ENCODE peak calls at places on chromosomes 7 and 10, in four cellular contexts. One of them, this sample, is unnamed. For H3K4me1, the result is how much of the 10 kb centered on the place peaks cover.

GRCh38 chr10:71638577-71639411 is 80.8 kb downstream of the C10orf105 start:
- DNase-seq in A549: no peak
- DNase-seq in mammary epithelial cell: no peak
- DNase-seq in esophagus squamous epithelium: no peak
- DNase-seq in this sample: no peak

GRCh38 chr10:47104101-47104707 is 193.0 kb downstream of the PTPN20 start:
- DNase-seq in A549: no peak
- DNase-seq in mammary epithelial cell: no peak
- DNase-seq in esophagus squamous epithelium: no peak
- DNase-seq in this sample: no peak

GRCh38 chr10:128073880-128074279 is 52.3 kb downstream of the MKI67 start:
- DNase-seq in A549: no peak
- DNase-seq in mammary epithelial cell: no peak
- DNase-seq in esophagus squamous epithelium: no peak
- DNase-seq in this sample: no peak

GRCh38 chr7:44213872-44214595 is 13.3 kb downstream of the YKT6 start:
- DNase-seq in A549: peak
- DNase-seq in mammary epithelial cell: peak
- DNase-seq in esophagus squamous epithelium: no peak
- DNase-seq in this sample: no peak

GRCh38 chr10:78566216-78567135 is 502.3 kb upstream of the ZMIZ1 start:
- DNase-seq in A549: no peak
- DNase-seq in mammary epithelial cell: no peak
- DNase-seq in esophagus squamous epithelium: no peak
- DNase-seq in this sample: no peak

GRCh38 chr10:78301891-78302738 is 268.5 kb downstream of the RPS24 start:
- DNase-seq in A549: no peak
- DNase-seq in mammary epithelial cell: no peak
- DNase-seq in esophagus squamous epithelium: no peak
- DNase-seq in this sample: no peak

GRCh38 chr7:2443491-2443890 is 32.7 kb downstream of the GRIFIN start:
- DNase-seq in A549: no peak
- DNase-seq in mammary epithelial cell: no peak
- DNase-seq in esophagus squamous epithelium: no peak
- DNase-seq in this sample: no peak

GRCh38 chr7:51274001-51274400 is 42.6 kb downstream of the COBL start:
- DNase-seq in A549: no peak
- DNase-seq in mammary epithelial cell: no peak
- DNase-seq in esophagus squamous epithelium: no peak
- DNase-seq in this sample: no peak

DNA sequence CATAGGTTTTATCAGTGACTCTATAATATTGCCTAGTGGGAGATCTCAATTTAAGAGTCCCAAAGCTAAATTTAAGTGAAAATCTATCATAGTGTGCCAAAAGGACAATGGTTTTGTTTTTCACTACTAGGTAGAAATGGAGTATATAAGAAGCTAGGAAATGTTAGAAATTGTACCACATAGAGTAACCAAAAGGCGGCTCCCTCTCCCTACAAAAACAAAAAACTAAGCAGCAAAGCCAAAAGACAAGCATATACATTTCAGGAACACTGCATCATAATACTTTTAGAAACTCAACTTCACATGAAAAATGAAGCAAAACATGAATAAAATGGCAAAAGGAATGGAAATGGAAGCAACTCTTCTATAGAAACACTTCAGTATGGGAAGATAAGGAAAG is 271.6 kb downstream of the CACNA2D1 start:
- DNase-seq in A549: no peak
- DNase-seq in mammary epithelial cell: no peak
- DNase-seq in esophagus squamous epithelium: no peak
- DNase-seq in this sample: no peak
- TF ChIP-seq CTCF in A549: peak
- TF ChIP-seq CTCF in mammary epithelial cell: peak
- TF ChIP-seq CTCF in esophagus squamous epithelium: no peak
- TF ChIP-seq CTCF in this sample: no peak

GRCh38 chr7:139455789-139456188 is 27.7 kb downstream of the KLRG2 start:
- DNase-seq in A549: no peak
- DNase-seq in mammary epithelial cell: no peak
- DNase-seq in esophagus squamous epithelium: no peak
- DNase-seq in this sample: no peak

GRCh38 chr7:139456511-139456910 is 27.0 kb downstream of the KLRG2 start:
- DNase-seq in A549: no peak
- DNase-seq in mammary epithelial cell: no peak
- DNase-seq in esophagus squamous epithelium: no peak
- DNase-seq in this sample: no peak

GRCh38 chr7:139452948-139453672 is 30.4 kb downstream of the KLRG2 start:
- DNase-seq in A549: no peak
- DNase-seq in mammary epithelial cell: no peak
- DNase-seq in esophagus squamous epithelium: no peak
- DNase-seq in this sample: no peak

GRCh38 chr7:139453673-139454321 is 29.7 kb downstream of the KLRG2 start:
- DNase-seq in A549: no peak
- DNase-seq in mammary epithelial cell: no peak
- DNase-seq in esophagus squamous epithelium: no peak
- DNase-seq in this sample: no peak

GRCh38 chr7:139457153-139457946 is 26.1 kb downstream of the KLRG2 start:
- DNase-seq in A549: no peak
- DNase-seq in mammary epithelial cell: no peak
- DNase-seq in esophagus squamous epithelium: no peak
- DNase-seq in this sample: no peak
- H3K4me1 ChIP-seq in A549: under half
- H3K4me1 ChIP-seq in mammary epithelial cell: under half
- H3K4me1 ChIP-seq in esophagus squamous epithelium: under half
- H3K4me1 ChIP-seq in this sample: under half

GRCh38 chr7:45921381-45921698 is 268 bp upstream of the IGFBP3 start:
- DNase-seq in A549: no peak
- DNase-seq in mammary epithelial cell: no peak
- DNase-seq in esophagus squamous epithelium: no peak
- DNase-seq in this sample: no peak

GRCh38 chr7:45920543-45921380 is at the start of gene IGFBP3:
- DNase-seq in A549: peak
- DNase-seq in mammary epithelial cell: peak
- DNase-seq in esophagus squamous epithelium: no peak
- DNase-seq in this sample: peak

GRCh38 chr7:45918556-45918955 is 2.5 kb downstream of the IGFBP3 start:
- DNase-seq in A549: no peak
- DNase-seq in mammary epithelial cell: no peak
- DNase-seq in esophagus squamous epithelium: no peak
- DNase-seq in this sample: no peak

GRCh38 chr7:45919231-45919825 is 1.7 kb downstream of the IGFBP3 start:
- DNase-seq in A549: no peak
- DNase-seq in mammary epithelial cell: no peak
- DNase-seq in esophagus squamous epithelium: no peak
- DNase-seq in this sample: no peak

DNA sequence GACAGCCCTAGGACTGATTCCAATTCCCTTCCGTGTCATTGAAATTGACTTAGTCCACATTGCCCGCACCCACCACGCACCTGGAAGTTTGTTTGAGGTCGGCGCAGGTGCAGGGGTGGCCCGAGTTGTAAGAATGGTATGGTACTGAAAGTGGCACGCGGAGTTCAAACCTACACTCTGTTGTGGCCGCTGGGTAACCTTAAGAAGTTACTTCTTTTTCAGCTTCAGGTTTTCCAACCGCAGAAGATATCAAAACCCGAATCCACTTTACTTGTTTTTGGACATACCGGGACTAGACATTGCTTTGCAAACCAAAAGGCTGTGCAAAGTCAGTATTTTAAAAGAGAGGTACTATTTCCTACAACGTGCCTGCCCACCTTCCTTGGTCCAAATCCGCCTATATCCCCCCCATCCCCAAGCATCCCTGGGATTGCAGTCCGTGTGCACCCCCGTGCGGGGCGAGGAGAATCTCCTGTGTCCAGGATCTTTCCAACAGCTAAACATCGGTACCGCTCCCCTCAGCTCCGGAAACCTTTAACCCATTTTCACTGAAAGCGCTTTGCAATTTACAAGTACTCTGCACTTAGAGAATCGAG is 1.0 kb downstream of the IGFBP3 start:
- DNase-seq in A549: no peak
- DNase-seq in mammary epithelial cell: no peak
- DNase-seq in esophagus squamous epithelium: no peak
- DNase-seq in this sample: no peak
- H3K4me3 ChIP-seq in A549: peak
- H3K4me3 ChIP-seq in mammary epithelial cell: no peak
- H3K4me3 ChIP-seq in esophagus squamous epithelium: peak
- H3K4me3 ChIP-seq in this sample: peak

DNA sequence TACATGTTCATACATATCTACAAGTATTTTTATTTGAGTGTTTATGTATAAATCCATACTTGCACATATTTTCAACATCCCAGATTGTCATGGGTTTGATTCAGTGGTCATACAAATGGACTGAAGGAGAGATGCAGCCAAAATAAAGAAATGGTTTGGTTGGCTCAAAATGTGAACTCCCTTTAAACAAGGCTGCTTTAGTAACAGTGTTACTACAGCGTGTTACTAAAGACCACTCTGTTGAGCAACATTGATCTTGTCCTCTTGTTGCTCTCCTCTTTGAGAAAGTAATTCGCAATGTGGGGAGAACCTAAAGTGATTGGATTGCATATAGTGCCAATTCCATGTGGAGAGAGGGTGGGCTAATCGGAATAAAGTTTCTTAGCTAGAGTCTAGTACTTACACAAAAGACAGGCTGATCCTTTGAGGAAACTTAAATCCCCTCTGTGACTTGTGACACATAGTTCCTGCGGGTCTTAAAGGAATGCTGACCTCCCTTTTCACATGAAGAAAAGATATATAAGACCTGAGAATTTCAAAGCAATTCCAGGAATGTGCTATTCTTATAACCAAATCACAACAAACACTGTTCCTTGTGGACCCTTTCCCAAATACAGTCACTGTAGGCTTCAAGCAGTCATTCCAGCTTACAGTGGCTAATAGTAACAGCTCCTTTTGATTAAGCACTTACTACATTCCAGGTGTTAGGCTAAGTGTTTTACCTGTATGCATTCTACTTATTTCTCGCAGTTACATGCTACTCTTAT is 144.3 kb downstream of the FZD1 start:
- DNase-seq in A549: no peak
- DNase-seq in mammary epithelial cell: no peak
- DNase-seq in esophagus squamous epithelium: no peak
- DNase-seq in this sample: no peak
- TF ChIP-seq CTCF in A549: no peak
- TF ChIP-seq CTCF in mammary epithelial cell: no peak
- TF ChIP-seq CTCF in esophagus squamous epithelium: no peak
- TF ChIP-seq CTCF in this sample: no peak